ENCODE peak calls at places on chromosomes 4 and X, in five cellular contexts. P is tibial nerve, N is heart left ventricle, Q is IMR-90, T is prostate gland. L is an unnamed sample.

GRCh38 chr4:176894498-176894897 is 101.8 kb upstream of the VEGFC start:
- DNase-seq in P (no peak), N (no peak), Q (no peak), T (no peak), L (no peak)

GRCh38 chrX:19846995-19847790 is 40.2 kb downstream of the SH3KBP1 start:
- DNase-seq in P (no peak), N (peak; percentile 47), Q (peak; percentile 89), T (no peak), L (peak; percentile 45)

GRCh38 chrX:2862404-2862803 is 33.7 kb downstream of the GYG2 start:
- DNase-seq in P (no peak), N (no peak), Q (no peak), T (no peak), L (no peak)

GRCh38 chr4:169311643-169312365 is 41.0 kb upstream of the SH3RF1 start:
- DNase-seq in P (no peak), N (no peak), Q (peak; percentile 59), T (no peak), L (no peak)

GRCh38 chrX:31420711-31421151 is 348.9 kb upstream of the FTHL17 start:
- DNase-seq in P (no peak), N (no peak), Q (peak; percentile 10), T (no peak), L (no peak)

GRCh38 chr4:153781717-153782416 is 7.0 kb downstream of the SFRP2 start:
- DNase-seq in P (no peak), N (no peak), Q (peak; percentile 16), T (no peak), L (no peak)

GRCh38 chr4:185171373-185172071 is 28.5 kb downstream of the SLC25A4 start:
- DNase-seq in P (no peak), N (no peak), Q (no peak), T (no peak), L (no peak)

GRCh38 chrX:16671005-16671404 is 21.0 kb downstream of the S100G start:
- DNase-seq in P (no peak), N (no peak), Q (peak; percentile 72), T (no peak), L (no peak)

GRCh38 chrX:10177620-10178019 is 20.8 kb downstream of the CLCN4 start:
- DNase-seq in P (no peak), N (no peak), Q (peak; percentile 80), T (no peak), L (no peak)
- TF ChIP-seq CTCF in P (no peak), N (no peak), Q (no peak), T (no peak), L (no peak)

GRCh38 chr4:86160423-86160822 is 199.4 kb downstream of the MAPK10 start:
- DNase-seq in P (no peak), N (no peak), Q (no peak), T (no peak), L (no peak)

GRCh38 chr4:86155766-86156165 is 204.1 kb downstream of the MAPK10 start:
- DNase-seq in P (no peak), N (no peak), Q (no peak), T (no peak), L (no peak)

GRCh38 chr4:86156526-86156925 is 203.3 kb downstream of the MAPK10 start:
- DNase-seq in P (no peak), N (no peak), Q (no peak), T (no peak), L (no peak)

GRCh38 chr4:86159216-86159615 is 200.6 kb downstream of the MAPK10 start:
- DNase-seq in P (no peak), N (no peak), Q (no peak), T (no peak), L (no peak)
- TF ChIP-seq POLR2A in P (no peak), N (no peak), Q (no peak), T (no peak), L (no peak)

GRCh38 chrX:153862369-153863250 is 23.4 kb downstream of the L1CAM start:
- DNase-seq in P (no peak), N (no peak), Q (no peak), T (no peak), L (peak; percentile 73)

GRCh38 chrX:153863251-153863991 is 22.6 kb downstream of the L1CAM start:
- DNase-seq in P (no peak), N (no peak), Q (no peak), T (no peak), L (peak; percentile 75)

GRCh38 chrX:153865321-153865580 is 20.7 kb downstream of the L1CAM start:
- DNase-seq in P (no peak), N (no peak), Q (no peak), T (no peak), L (no peak)

GRCh38 chrX:153864561-153865320 is 21.2 kb downstream of the L1CAM start:
- DNase-seq in P (no peak), N (no peak), Q (no peak), T (no peak), L (peak; percentile 70)

GRCh38 chrX:153864101-153864500 is 21.9 kb downstream of the L1CAM start:
- DNase-seq in P (no peak), N (no peak), Q (no peak), T (no peak), L (no peak)
- H3K4me3 ChIP-seq in P (no peak overlapping the region), N (no peak overlapping the region), Q (no peak overlapping the region), T (no peak overlapping the region), L (no peak overlapping the region)

GRCh38 chr4:18689308-18689915 is 667.9 kb upstream of the LCORL start:
- DNase-seq in P (peak; percentile 41), N (no peak), Q (peak; percentile 66), T (peak; percentile 44), L (peak; percentile 41)
- TF ChIP-seq CTCF in P (peak; percentile 84), N (peak; percentile 86), Q (peak; percentile 82), T (peak; percentile 6), L (no peak)

GRCh38 chrX:152941328-152942111 is 43.7 kb downstream of the ZNF185 start:
- DNase-seq in P (peak; percentile 78), N (peak; percentile 93), Q (peak; percentile 89), T (peak; percentile 83), L (peak; percentile 97)
- TF ChIP-seq POLR2A in P (no peak), N (no peak), Q (peak; percentile 26), T (peak; percentile 37), L (no peak)